ENCODE peak calls at places on chromosomes 1 and 21, in nine cellular contexts. U, N, T, F, R, K, J, L and S are unnamed samples.

GRCh38 chr1:59444520-59444919 is 147.6 kb downstream of the FGGY start:
- DNase-seq in U (no peak), N (no peak), T (no peak), F (no peak), R (no peak), K (no peak), J (no peak), L (no peak), S (no peak)

GRCh38 chr1:29986986-29987385 is 736.4 kb downstream of the MATN1 start:
- DNase-seq in U (no peak), N (no peak), T (no peak), F (no peak), R (no peak), K (no peak), J (no peak), L (no peak), S (no peak)

GRCh38 chr1:209715314-209715713 is 10.7 kb downstream of the HSD11B1 start:
- DNase-seq in U (no peak), N (no peak), T (no peak), F (no peak), R (no peak), K (no peak), J (no peak), L (no peak), S (no peak)

GRCh38 chr21:33313611-33314010 is 11.2 kb upstream of the IFNAR1 start:
- DNase-seq in U (no peak), N (no peak), T (no peak), F (no peak), R (no peak), K (no peak), J (no peak), L (no peak), S (no peak)

GRCh38 chr1:234619071-234619480 is 9.1 kb upstream of the IRF2BP2 start:
- DNase-seq in U (no peak), N (no peak), T (no peak), F (no peak), R (no peak), K (no peak), J (peak), L (no peak), S (no peak)

GRCh38 chr21:35198004-35198403 is 148.9 kb upstream of the RUNX1 start:
- DNase-seq in U (no peak), N (peak), T (no peak), F (no peak), R (peak), K (peak), J (peak), L (no peak), S (no peak)

GRCh38 chr1:170133663-170134062 is 12.1 kb upstream of the NTMT2 start:
- DNase-seq in U (no peak), N (no peak), T (no peak), F (no peak), R (no peak), K (no peak), J (no peak), L (no peak), S (no peak)

GRCh38 chr1:25688390-25689119 is 72.0 kb downstream of the MAN1C1 start:
- DNase-seq in U (no peak), N (no peak), T (no peak), F (no peak), R (peak), K (no peak), J (peak), L (no peak), S (no peak)

GRCh38 chr1:29575826-29576225 is 339.5 kb downstream of the PTPRU start:
- DNase-seq in U (no peak), N (no peak), T (no peak), F (no peak), R (no peak), K (no peak), J (peak), L (no peak), S (no peak)

GRCh38 chr1:24963099-24963872 is 33.2 kb upstream of the RUNX3 start:
- DNase-seq in U (no peak), N (no peak), T (no peak), F (no peak), R (no peak), K (no peak), J (no peak), L (no peak), S (no peak)

GRCh38 chr1:200275415-200275814 is 134.4 kb downstream of the ZNF281 start:
- DNase-seq in U (no peak), N (no peak), T (no peak), F (no peak), R (peak), K (no peak), J (no peak), L (no peak), S (no peak)

GRCh38 chr1:63547621-63548294 is 24.4 kb downstream of the EFCAB7 start:
- DNase-seq in U (no peak), N (no peak), T (no peak), F (no peak), R (peak), K (no peak), J (peak), L (no peak), S (no peak)

GRCh38 chr21:44258056-44258725 is 3.5 kb downstream of the DNMT3L start:
- DNase-seq in U (no peak), N (no peak), T (no peak), F (no peak), R (no peak), K (no peak), J (no peak), L (no peak), S (no peak)

GRCh38 chr1:8040586-8040985 is 14.5 kb upstream of the ERRFI1 start:
- DNase-seq in U (no peak), N (peak), T (no peak), F (no peak), R (peak), K (peak), J (peak), L (peak), S (no peak)

GRCh38 chr1:116503535-116504307 is 67.1 kb downstream of the CD58 start:
- DNase-seq in U (no peak), N (no peak), T (no peak), F (no peak), R (peak), K (no peak), J (peak), L (no peak), S (peak)

GRCh38 chr1:232620356-232620841 is 9.5 kb downstream of the SIPA1L2 start:
- DNase-seq in U (no peak), N (no peak), T (peak), F (no peak), R (peak), K (no peak), J (peak), L (no peak), S (no peak)

GRCh38 chr1:77370161-77370560 is 88.3 kb downstream of the AK5 start:
- DNase-seq in U (no peak), N (no peak), T (no peak), F (no peak), R (no peak), K (no peak), J (no peak), L (no peak), S (no peak)

GRCh38 chr1:199020046-199020445 is 381.2 kb downstream of the PTPRC start:
- DNase-seq in U (no peak), N (no peak), T (no peak), F (no peak), R (no peak), K (no peak), J (no peak), L (no peak), S (no peak)

GRCh38 chr1:119379117-119379516 is 10.5 kb downstream of the HAO2 start:
- DNase-seq in U (no peak), N (no peak), T (no peak), F (no peak), R (no peak), K (no peak), J (no peak), L (no peak), S (no peak)

GRCh38 chr1:34983700-34984355 is 1.3 kb downstream of the TMEM35B start:
- DNase-seq in U (no peak), N (no peak), T (no peak), F (no peak), R (peak), K (no peak), J (peak), L (no peak), S (no peak)

GRCh38 chr1:32652244-32652962 is 1.4 kb downstream of the RBBP4 start:
- DNase-seq in U (no peak), N (no peak), T (no peak), F (no peak), R (no peak), K (no peak), J (no peak), L (no peak), S (no peak)

GRCh38 chr1:22814176-22815042 is 103.8 kb downstream of the EPHB2 start:
- DNase-seq in U (no peak), N (no peak), T (peak), F (no peak), R (peak), K (peak), J (peak), L (peak), S (no peak)

GRCh38 chr1:85279463-85280080 is 3.1 kb upstream of the BCL10 start:
- DNase-seq in U (no peak), N (no peak), T (no peak), F (no peak), R (no peak), K (no peak), J (no peak), L (no peak), S (no peak)

GRCh38 chr1:225963735-225964530 is 22.9 kb upstream of the LEFTY2 start:
- DNase-seq in U (no peak), N (no peak), T (no peak), F (no peak), R (no peak), K (no peak), J (peak), L (no peak), S (no peak)

GRCh38 chr1:232773752-232774151 is 31.5 kb upstream of the MAP10 start:
- DNase-seq in U (no peak), N (no peak), T (no peak), F (no peak), R (no peak), K (no peak), J (no peak), L (no peak), S (no peak)

DNA sequence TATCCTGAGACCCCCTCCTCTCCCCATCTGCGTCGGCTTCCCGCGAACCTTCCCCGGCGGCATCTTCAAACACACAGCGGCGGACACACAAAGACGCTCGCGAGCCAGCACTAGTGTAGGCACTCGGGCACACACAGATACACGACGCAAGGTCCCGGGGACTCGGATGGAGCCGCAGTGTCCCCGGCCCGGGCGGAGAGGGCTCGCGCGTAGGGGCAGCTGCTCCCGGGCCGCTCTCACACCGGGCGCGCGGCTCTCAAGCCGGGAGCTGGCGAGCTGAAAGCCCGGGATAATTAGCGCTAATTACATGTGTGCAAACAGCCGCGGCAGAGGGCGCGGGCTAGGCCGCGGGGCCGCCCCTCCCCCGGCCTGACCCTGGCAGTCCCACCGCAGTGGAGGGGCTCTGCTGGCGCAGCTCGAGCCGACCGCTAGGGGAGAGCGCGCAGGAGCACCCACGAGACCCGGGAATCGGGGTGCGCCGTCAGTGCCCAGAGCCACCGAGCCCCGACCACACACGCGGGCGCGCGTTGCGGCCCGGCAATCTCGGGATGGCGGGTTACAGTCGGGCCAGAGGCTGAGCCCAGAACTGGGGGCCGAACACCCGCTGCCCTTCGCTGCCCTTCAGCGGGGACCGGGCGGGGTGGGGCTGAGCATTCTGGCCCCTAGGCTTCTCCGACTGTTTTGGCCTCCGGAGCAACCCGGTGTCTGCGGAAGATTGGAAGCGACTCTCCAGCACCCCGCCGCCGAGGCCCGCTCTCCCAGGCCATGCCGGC is 271.6 kb downstream of the FOXD2 start:
- DNase-seq in U (peak), N (no peak), T (no peak), F (peak), R (peak), K (no peak), J (no peak), L (no peak), S (no peak)
- TF ChIP-seq CTCF in U (peak), N (peak), T (no peak), F (no peak), R (peak), K (peak), J (no peak), L (peak), S (no peak)

DNA sequence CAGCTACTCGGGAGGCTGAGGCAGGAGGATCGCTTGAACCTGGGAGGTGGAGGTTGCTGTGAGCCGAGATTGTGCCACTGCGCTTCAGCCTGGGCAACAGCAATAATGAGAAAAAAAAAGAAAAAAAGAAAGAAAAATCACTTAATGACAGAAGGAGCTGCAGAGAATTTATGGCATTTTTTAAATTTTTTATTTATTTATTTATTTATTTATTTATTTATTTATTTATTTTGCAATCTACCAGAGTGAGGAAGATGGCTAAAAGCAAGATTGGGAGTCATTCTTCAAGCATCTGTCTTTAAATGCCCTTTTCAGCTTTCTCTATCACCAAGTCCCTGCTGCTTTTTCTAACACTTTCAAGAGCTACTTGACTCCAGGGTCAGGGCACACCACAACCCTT is 91.7 kb downstream of the WDR4 start:
- DNase-seq in U (no peak), N (no peak), T (no peak), F (no peak), R (no peak), K (no peak), J (no peak), L (no peak), S (no peak)
- TF ChIP-seq CTCF in U (no peak), N (no peak), T (no peak), F (no peak), R (no peak), K (no peak), J (no peak), L (no peak), S (no peak)

GRCh38 chr1:50968021-50968883 is 1.8 kb upstream of the CDKN2C start:
- DNase-seq in U (peak), N (peak), T (peak), F (peak), R (peak), K (peak), J (peak), L (peak), S (peak)
- TF ChIP-seq CTCF in U (peak), N (peak), T (no peak), F (no peak), R (peak), K (peak), J (peak), L (peak), S (peak)

GRCh38 chr1:14292533-14292932 is 306.0 kb upstream of the KAZN start:
- DNase-seq in U (no peak), N (no peak), T (no peak), F (no peak), R (no peak), K (no peak), J (no peak), L (no peak), S (no peak)
- TF ChIP-seq CTCF in U (no peak), N (no peak), T (no peak), F (no peak), R (no peak), K (no peak), J (no peak), L (no peak), S (no peak)